ENCODE peak calls at places on chromosomes 7 and 10, in six cellular contexts. Z, J, Y, F, L and X are unnamed samples.

GRCh38 chr10:86665868-86666267 is 2.4 kb upstream of the LDB3 start:
- DNase-seq in Z (no peak), J (no peak), Y (no peak), F (no peak), L (no peak), X (no peak)

GRCh38 chr10:30861217-30861616 is 170.4 kb downstream of the ZNF438 start:
- DNase-seq in Z (no peak), J (no peak), Y (no peak), F (no peak), L (no peak), X (no peak)

GRCh38 chr10:92544296-92544695 is 29.6 kb downstream of the IDE start:
- DNase-seq in Z (no peak), J (no peak), Y (peak; percentile 48), F (no peak), L (no peak), X (peak; percentile 47)

GRCh38 chr10:58952747-58953466 is 223.5 kb upstream of the PHYHIPL start:
- DNase-seq in Z (no peak), J (no peak), Y (peak; percentile 42), F (peak; percentile 46), L (peak; percentile 68), X (peak; percentile 69)

GRCh38 chr10:69663548-69663947 is 33.5 kb downstream of the FAM241B start:
- DNase-seq in Z (no peak), J (no peak), Y (no peak), F (no peak), L (no peak), X (no peak)

GRCh38 chr10:116669832-116670644 is 49.3 kb downstream of the PNLIPRP2 start:
- DNase-seq in Z (no peak), J (no peak), Y (no peak), F (no peak), L (peak; percentile 40), X (no peak)

GRCh38 chr7:87028636-87029035 is 30.8 kb downstream of the ELAPOR2 start:
- DNase-seq in Z (no peak), J (no peak), Y (no peak), F (no peak), L (no peak), X (no peak)

GRCh38 chr7:41698726-41699125 is 4.2 kb downstream of the INHBA start:
- DNase-seq in Z (no peak), J (no peak), Y (peak; percentile 85), F (no peak), L (no peak), X (peak; percentile 52)

GRCh38 chr7:85135931-85136330 is 50.9 kb downstream of the SEMA3D start:
- DNase-seq in Z (no peak), J (no peak), Y (peak; percentile 77), F (no peak), L (no peak), X (peak; percentile 75)

GRCh38 chr10:71398991-71399375 is 2.3 kb downstream of the CDH23 start:
- DNase-seq in Z (no peak), J (no peak), Y (no peak), F (no peak), L (no peak), X (no peak)

GRCh38 chr10:132434405-132435005 is 37.5 kb downstream of the PWWP2B start:
- DNase-seq in Z (no peak), J (no peak), Y (no peak), F (no peak), L (no peak), X (no peak)

GRCh38 chr7:90303241-90303640 is 17.9 kb downstream of the FAM237B start:
- DNase-seq in Z (no peak), J (no peak), Y (no peak), F (no peak), L (no peak), X (no peak)

GRCh38 chr7:82481499-82482097 is 38.0 kb upstream of the CACNA2D1 start:
- DNase-seq in Z (no peak), J (no peak), Y (peak; percentile 43), F (no peak), L (no peak), X (peak; percentile 57)

GRCh38 chr7:37234334-37234733 is 214.3 kb downstream of the ELMO1 start:
- DNase-seq in Z (no peak), J (no peak), Y (no peak), F (no peak), L (no peak), X (no peak)

GRCh38 chr7:131010714-131011436 is 276.9 kb upstream of the KLF14 start:
- DNase-seq in Z (no peak), J (no peak), Y (peak; percentile 63), F (no peak), L (no peak), X (peak; percentile 70)

GRCh38 chr7:103636153-103636552 is 190.1 kb upstream of the SLC26A5 start:
- DNase-seq in Z (no peak), J (no peak), Y (peak; percentile 45), F (no peak), L (no peak), X (peak; percentile 52)

GRCh38 chr10:78852856-78853255 is 215.9 kb upstream of the ZMIZ1 start:
- DNase-seq in Z (peak; percentile 33), J (no peak), Y (peak; percentile 4), F (peak; percentile 39), L (peak; percentile 61), X (peak; percentile 36)

GRCh38 chr10:10883737-10884136 is 133.9 kb upstream of the CELF2 start:
- DNase-seq in Z (no peak), J (no peak), Y (no peak), F (no peak), L (no peak), X (no peak)

GRCh38 chr10:51073461-51074237 is 638 bp upstream of the PRKG1 start:
- DNase-seq in Z (no peak), J (peak; percentile 59), Y (peak; percentile 31), F (peak; percentile 37), L (peak; percentile 46), X (peak; percentile 15)

DNA sequence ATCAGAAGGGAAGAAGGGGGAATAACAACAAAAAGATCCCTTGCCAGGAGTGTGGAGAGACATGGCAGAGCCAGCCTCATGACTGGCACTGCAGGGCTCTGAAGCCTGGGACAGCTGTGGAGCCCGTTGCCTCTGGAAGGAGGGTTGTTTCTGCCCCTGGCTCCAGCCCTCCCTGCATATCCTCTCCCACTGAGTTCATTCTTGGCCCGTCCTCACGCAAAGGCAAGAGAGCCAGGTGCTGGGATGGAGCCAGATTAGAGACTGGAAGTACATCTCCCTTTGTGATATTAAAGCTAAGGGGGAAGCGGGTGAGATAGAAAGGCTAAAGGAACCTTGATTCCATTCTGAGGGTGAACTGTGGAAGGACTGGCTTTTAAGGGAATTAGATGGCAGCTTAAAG is 141.5 kb upstream of the NPVF start:
- DNase-seq in Z (no peak), J (peak; percentile 59), Y (no peak), F (peak; percentile 34), L (peak; percentile 38), X (no peak)
- H3K4me3 ChIP-seq in Z (no peak overlapping the region), J (no peak overlapping the region), Y (no peak overlapping the region), F (no peak overlapping the region), L (no peak overlapping the region), X (no peak overlapping the region)

GRCh38 chr7:1188720-1189294 is 28.8 kb upstream of the ZFAND2A start:
- DNase-seq in Z (no peak), J (no peak), Y (no peak), F (no peak), L (no peak), X (no peak)

GRCh38 chr7:1196950-1197349 is 35.7 kb upstream of the UNCX start:
- DNase-seq in Z (no peak), J (no peak), Y (no peak), F (no peak), L (no peak), X (no peak)

GRCh38 chr7:1189986-1190772 is 30.2 kb upstream of the ZFAND2A start:
- DNase-seq in Z (no peak), J (no peak), Y (no peak), F (no peak), L (no peak), X (no peak)

GRCh38 chr7:1193593-1194424 is 33.8 kb upstream of the ZFAND2A start:
- DNase-seq in Z (peak; percentile 54), J (no peak), Y (peak; percentile 39), F (peak; percentile 65), L (peak; percentile 61), X (peak; percentile 51)

GRCh38 chr7:1192171-1192676 is 32.2 kb upstream of the ZFAND2A start:
- DNase-seq in Z (peak; percentile 71), J (no peak), Y (peak; percentile 95), F (no peak), L (no peak), X (peak; percentile 96)
- TF ChIP-seq CTCF in Z (no peak), J (no peak), Y (no peak), F (no peak), L (no peak), X (peak; percentile 12)

DNA sequence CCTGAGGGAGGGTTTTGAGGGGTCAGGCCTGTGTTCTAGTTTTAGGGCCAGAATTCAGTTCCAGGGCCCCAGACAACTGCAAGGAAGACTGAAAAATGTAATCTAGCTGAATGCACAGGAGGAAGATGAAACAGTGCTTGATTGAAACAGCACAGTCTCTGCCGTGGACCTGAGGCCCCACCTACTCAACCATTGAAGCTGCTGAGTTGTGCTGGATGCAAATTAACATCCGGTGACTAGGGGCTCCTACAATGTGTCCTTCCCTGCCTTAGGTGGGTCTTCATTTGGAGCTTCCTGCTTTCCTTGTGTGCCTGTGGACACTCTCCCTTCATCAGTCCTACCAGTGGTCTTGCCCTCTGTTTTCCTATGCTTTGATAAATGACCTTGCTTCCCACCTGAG is 5.7 kb downstream of the GLRX3 start:
- DNase-seq in Z (no peak), J (no peak), Y (no peak), F (no peak), L (no peak), X (no peak)
- H3K4me3 ChIP-seq in Z (no peak overlapping the region), J (no peak overlapping the region), Y (no peak overlapping the region), F (no peak overlapping the region), L (no peak overlapping the region), X (no peak overlapping the region)

DNA sequence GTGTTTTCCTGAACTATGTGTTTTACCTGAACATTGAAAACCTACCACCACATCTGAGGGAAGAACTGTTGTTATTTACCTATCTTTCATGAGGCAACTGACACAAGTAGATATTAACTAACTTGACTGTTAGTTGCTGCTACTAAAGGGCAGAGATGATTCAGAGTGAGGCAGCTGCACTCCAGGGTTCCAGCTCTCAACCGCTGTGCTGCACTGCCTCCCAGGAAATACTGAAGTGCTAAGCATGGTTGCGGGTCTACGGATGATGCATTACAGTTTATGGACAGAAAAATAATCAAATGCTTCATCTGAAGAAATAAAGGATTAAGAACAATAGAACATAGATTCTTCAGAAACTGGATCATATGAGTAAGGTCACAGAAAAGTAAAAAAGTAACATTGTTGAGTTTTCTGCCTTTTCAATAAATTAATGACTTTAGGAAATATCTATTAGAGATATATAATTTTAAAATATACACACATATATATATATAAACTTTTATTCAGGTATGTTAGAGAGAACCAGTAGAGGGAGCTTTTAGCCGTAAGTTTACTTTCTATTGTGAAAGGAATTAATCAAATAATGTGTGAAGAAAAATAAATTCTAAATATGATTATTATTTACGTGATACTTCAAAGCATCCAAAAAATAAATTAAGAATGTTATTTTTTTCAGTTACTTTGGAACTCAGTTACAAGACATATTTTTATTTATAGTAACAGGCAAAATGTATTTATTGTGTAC is 620.0 kb downstream of the CNTNAP2 start:
- DNase-seq in Z (no peak), J (no peak), Y (no peak), F (no peak), L (no peak), X (peak; percentile 13)
- TF ChIP-seq CTCF in Z (peak; percentile 57), J (no peak), Y (no peak), F (no peak), L (peak; percentile 20), X (peak; percentile 22)